ENCODE peak calls at places on chromosomes 12 and 14, in five cellular contexts. One of them, this sample, is unnamed.

GRCh38 chr12:67969134-67969782 is 20.0 kb upstream of the IFNG-AS1 start:
- DNase-seq in fibroblast of the aortic adventitia: peak
- DNase-seq in posterior vena cava: no peak
- DNase-seq in GM23338: no peak
- DNase-seq in NCI-H2029: no peak
- DNase-seq in this sample: no peak

GRCh38 chr12:112340983-112341840 is 41.0 kb downstream of the HECTD4 start:
- DNase-seq in posterior vena cava: no peak
- DNase-seq in GM23338: no peak
- DNase-seq in fibroblast of the aortic adventitia: no peak
- DNase-seq in NCI-H2029: peak
- DNase-seq in this sample: no peak

GRCh38 chr14:71932229-71932951 is at the start of gene RGS6:
- DNase-seq in fibroblast of the aortic adventitia: no peak
- DNase-seq in NCI-H2029: no peak
- DNase-seq in posterior vena cava: no peak
- DNase-seq in GM23338: peak
- DNase-seq in this sample: no peak

GRCh38 chr14:23324455-23324846 is 3.2 kb downstream of the PABPN1 start:
- DNase-seq in NCI-H2029: no peak
- DNase-seq in GM23338: no peak
- DNase-seq in fibroblast of the aortic adventitia: no peak
- DNase-seq in posterior vena cava: no peak
- DNase-seq in this sample: no peak

GRCh38 chr12:105107176-105107496 is 395 bp upstream of the WASHC4 start:
- DNase-seq in GM23338: peak
- DNase-seq in fibroblast of the aortic adventitia: peak
- DNase-seq in NCI-H2029: no peak
- DNase-seq in posterior vena cava: no peak
- DNase-seq in this sample: no peak

GRCh38 chr14:104970231-104971068 is 7.7 kb downstream of the AHNAK2 start:
- DNase-seq in NCI-H2029: no peak
- DNase-seq in posterior vena cava: peak
- DNase-seq in fibroblast of the aortic adventitia: peak
- DNase-seq in GM23338: peak
- DNase-seq in this sample: peak

GRCh38 chr14:75059642-75060041 is 4.2 kb downstream of the ACYP1 start:
- DNase-seq in fibroblast of the aortic adventitia: no peak
- DNase-seq in GM23338: no peak
- DNase-seq in posterior vena cava: no peak
- DNase-seq in NCI-H2029: no peak
- DNase-seq in this sample: no peak

GRCh38 chr14:105168979-105169507 is 467 bp upstream of the JAG2 start:
- DNase-seq in GM23338: peak
- DNase-seq in NCI-H2029: no peak
- DNase-seq in posterior vena cava: no peak
- DNase-seq in fibroblast of the aortic adventitia: no peak
- DNase-seq in this sample: no peak

GRCh38 chr12:103546959-103547358 is 40.1 kb upstream of the STAB2 start:
- DNase-seq in posterior vena cava: no peak
- DNase-seq in NCI-H2029: peak
- DNase-seq in fibroblast of the aortic adventitia: no peak
- DNase-seq in GM23338: no peak
- DNase-seq in this sample: no peak

GRCh38 chr12:122022393-122023338 is 982 bp downstream of the BCL7A start:
- DNase-seq in GM23338: peak
- DNase-seq in posterior vena cava: no peak
- DNase-seq in NCI-H2029: no peak
- DNase-seq in fibroblast of the aortic adventitia: no peak
- DNase-seq in this sample: no peak

GRCh38 chr12:95988506-95989275 is 7.5 kb downstream of the HAL start:
- DNase-seq in fibroblast of the aortic adventitia: no peak
- DNase-seq in posterior vena cava: no peak
- DNase-seq in NCI-H2029: no peak
- DNase-seq in GM23338: no peak
- DNase-seq in this sample: no peak

GRCh38 chr14:103448097-103448496 is 62.9 kb downstream of the MARK3 start:
- DNase-seq in posterior vena cava: no peak
- DNase-seq in fibroblast of the aortic adventitia: no peak
- DNase-seq in GM23338: no peak
- DNase-seq in NCI-H2029: no peak
- DNase-seq in this sample: no peak

GRCh38 chr12:64893961-64894360 is 69.5 kb downstream of the TBC1D30 start:
- DNase-seq in NCI-H2029: no peak
- DNase-seq in GM23338: no peak
- DNase-seq in fibroblast of the aortic adventitia: peak
- DNase-seq in posterior vena cava: no peak
- DNase-seq in this sample: no peak

GRCh38 chr14:58805057-58805456 is 167.3 kb downstream of the DACT1 start:
- DNase-seq in posterior vena cava: no peak
- DNase-seq in NCI-H2029: peak
- DNase-seq in GM23338: no peak
- DNase-seq in fibroblast of the aortic adventitia: peak
- DNase-seq in this sample: no peak

GRCh38 chr14:51805541-51805940 is 54.9 kb upstream of the GNG2 start:
- DNase-seq in posterior vena cava: no peak
- DNase-seq in NCI-H2029: no peak
- DNase-seq in GM23338: peak
- DNase-seq in fibroblast of the aortic adventitia: no peak
- DNase-seq in this sample: no peak

GRCh38 chr14:90419200-90419599 is 22.4 kb downstream of the CALM1 start:
- DNase-seq in GM23338: no peak
- DNase-seq in posterior vena cava: peak
- DNase-seq in fibroblast of the aortic adventitia: peak
- DNase-seq in NCI-H2029: peak
- DNase-seq in this sample: peak

GRCh38 chr12:128956755-128957154 is 103.5 kb downstream of the GLT1D1 start:
- DNase-seq in fibroblast of the aortic adventitia: no peak
- DNase-seq in GM23338: no peak
- DNase-seq in NCI-H2029: no peak
- DNase-seq in posterior vena cava: no peak
- DNase-seq in this sample: no peak

This sample was measured in RWPE2.